ENCODE peak calls at places on chromosomes 16 and 17, in five cellular contexts. V is pancreas, D is aorta, B is LHCN-M2, P is A673. U is an unnamed sample.

GRCh38 chr17:77721823-77722160 is 236.7 kb upstream of the TNRC6C start:
- DNase-seq in P (no peak), D (no peak), V (no peak), B (no peak), U (no peak)

GRCh38 chr16:86519649-86520316 is 9.5 kb downstream of the FOXF1 start:
- DNase-seq in V (no peak), B (peak; percentile 25), P (peak; percentile 60), D (peak; percentile 90), U (peak; percentile 65)

GRCh38 chr17:63516910-63517824 is 6.0 kb upstream of the KCNH6 start:
- DNase-seq in V (no peak), P (no peak), B (peak; percentile 36), D (no peak), U (peak; percentile 80)

GRCh38 chr16:47311738-47312505 is 148.9 kb downstream of the ITFG1 start:
- DNase-seq in D (no peak), B (no peak), P (peak; percentile 39), V (no peak), U (peak; percentile 11)

GRCh38 chr16:57576429-57576870 is 34.0 kb downstream of the ADGRG5 start:
- DNase-seq in V (peak; percentile 86), D (peak; percentile 92), P (peak; percentile 75), B (peak; percentile 41), U (peak; percentile 60)

GRCh38 chr17:8163978-8164814 is 1.4 kb upstream of the VAMP2 start:
- DNase-seq in B (peak; percentile 79), V (peak; percentile 74), P (peak; percentile 60), D (peak; percentile 85), U (peak; percentile 59)

GRCh38 chr17:58330544-58330996 is 2.0 kb upstream of the TSPOAP1 start:
- DNase-seq in V (no peak), D (no peak), B (no peak), P (no peak), U (no peak)

GRCh38 chr16:48492131-48492530 is 106.9 kb upstream of the SIAH1 start:
- DNase-seq in B (no peak), V (no peak), D (no peak), P (no peak), U (no peak)

GRCh38 chr17:81514735-81515529 is 2.3 kb upstream of the ACTG1 start:
- DNase-seq in B (peak; percentile 78), P (peak; percentile 78), D (peak; percentile 94), V (peak; percentile 91), U (peak; percentile 87)

GRCh38 chr16:29920690-29921371 is 5.2 kb downstream of the KCTD13 start:
- DNase-seq in D (peak; percentile 10), V (no peak), P (no peak), B (peak; percentile 57), U (no peak)

GRCh38 chr16:987846-988245 is 6.3 kb downstream of the SOX8 start:
- DNase-seq in D (no peak), P (no peak), B (no peak), V (no peak), U (no peak)

GRCh38 chr17:78316867-78317816 is 42.7 kb downstream of the SOCS3 start:
- DNase-seq in B (no peak), P (peak; percentile 68), D (no peak), V (no peak), U (no peak)

GRCh38 chr17:2594657-2595085 is 1.2 kb downstream of the PAFAH1B1 start:
- DNase-seq in P (peak; percentile 13), V (no peak), D (no peak), B (peak; percentile 3), U (peak; percentile 9)

GRCh38 chr17:75077490-75078096 is 10.2 kb upstream of the SLC16A5 start:
- DNase-seq in B (no peak), P (no peak), V (peak; percentile 88), D (peak; percentile 91), U (no peak)